ENCODE peak calls at places on chromosomes 5 and 9, in four cellular contexts. One of them, this sample, is unnamed.

GRCh38 chr9:115254217-115254616 is 136.3 kb upstream of the TNC start:
- DNase-seq in suprapubic skin: no peak
- DNase-seq in ovary: no peak
- DNase-seq in testis: no peak
- DNase-seq in this sample: no peak

GRCh38 chr5:168165977-168166376 is 125.5 kb upstream of the WWC1 start:
- DNase-seq in testis: no peak
- DNase-seq in suprapubic skin: no peak
- DNase-seq in ovary: no peak
- DNase-seq in this sample: no peak

GRCh38 chr5:143557061-143557818 is 153.8 kb upstream of the NR3C1 start:
- DNase-seq in testis: no peak
- DNase-seq in ovary: no peak
- DNase-seq in suprapubic skin: no peak
- DNase-seq in this sample: no peak

GRCh38 chr9:124795881-124796415 is 19.0 kb downstream of the OLFML2A start:
- DNase-seq in ovary: no peak
- DNase-seq in suprapubic skin: no peak
- DNase-seq in testis: no peak
- DNase-seq in this sample: no peak

GRCh38 chr5:2156358-2157059 is 273.8 kb upstream of the IRX4 start:
- DNase-seq in ovary: no peak
- DNase-seq in testis: no peak
- DNase-seq in suprapubic skin: no peak
- DNase-seq in this sample: no peak

GRCh38 chr5:63053019-63053638 is 474.5 kb downstream of the LRRC70 start:
- DNase-seq in ovary: peak
- DNase-seq in testis: peak
- DNase-seq in suprapubic skin: no peak
- DNase-seq in this sample: peak

GRCh38 chr9:72119853-72120252 is 29.4 kb upstream of the GDA start:
- DNase-seq in testis: no peak
- DNase-seq in suprapubic skin: no peak
- DNase-seq in ovary: no peak
- DNase-seq in this sample: no peak

GRCh38 chr9:137583957-137584356 is 5.2 kb upstream of the DPH7 start:
- DNase-seq in testis: no peak
- DNase-seq in ovary: no peak
- DNase-seq in suprapubic skin: no peak
- DNase-seq in this sample: no peak

GRCh38 chr5:11797132-11797531 is 107.1 kb downstream of the CTNND2 start:
- DNase-seq in suprapubic skin: no peak
- DNase-seq in testis: no peak
- DNase-seq in ovary: no peak
- DNase-seq in this sample: no peak

GRCh38 chr5:39100851-39101396 is 26.7 kb upstream of the RICTOR start:
- DNase-seq in ovary: no peak
- DNase-seq in testis: no peak
- DNase-seq in suprapubic skin: no peak
- DNase-seq in this sample: no peak

GRCh38 chr5:9546973-9547947 is 1.4 kb upstream of the SEMA5A start:
- DNase-seq in suprapubic skin: no peak
- DNase-seq in testis: no peak
- DNase-seq in ovary: peak
- DNase-seq in this sample: peak

GRCh38 chr9:92097997-92098482 is 17.2 kb downstream of the SPTLC1 start:
- DNase-seq in suprapubic skin: peak
- DNase-seq in testis: peak
- DNase-seq in ovary: peak
- DNase-seq in this sample: peak

GRCh38 chr9:76365028-76365427 is 29.2 kb downstream of the RFK start:
- DNase-seq in ovary: no peak
- DNase-seq in testis: no peak
- DNase-seq in suprapubic skin: no peak
- DNase-seq in this sample: no peak

GRCh38 chr9:135794361-135794885 is 92.4 kb downstream of the KCNT1 start:
- DNase-seq in suprapubic skin: no peak
- DNase-seq in ovary: no peak
- DNase-seq in testis: no peak
- DNase-seq in this sample: no peak

GRCh38 chr9:103243553-103243952 is 248.4 kb downstream of the CYLC2 start:
- DNase-seq in suprapubic skin: no peak
- DNase-seq in testis: no peak
- DNase-seq in ovary: no peak
- DNase-seq in this sample: no peak

GRCh38 chr5:178387856-178388190 is 155.2 kb upstream of the PHYKPL start:
- DNase-seq in suprapubic skin: peak
- DNase-seq in ovary: no peak
- DNase-seq in testis: no peak
- DNase-seq in this sample: no peak

GRCh38 chr5:176296-176823 is 14.9 kb upstream of the LRRC14B start:
- DNase-seq in suprapubic skin: no peak
- DNase-seq in ovary: no peak
- DNase-seq in testis: no peak
- DNase-seq in this sample: no peak

GRCh38 chr9:87751423-87751822 is 25.5 kb downstream of the CTSL start:
- DNase-seq in ovary: no peak
- DNase-seq in testis: no peak
- DNase-seq in suprapubic skin: no peak
- DNase-seq in this sample: no peak

GRCh38 chr5:121735618-121736017 is 116.1 kb upstream of the FTMT start:
- DNase-seq in ovary: no peak
- DNase-seq in testis: no peak
- DNase-seq in suprapubic skin: no peak
- DNase-seq in this sample: no peak

GRCh38 chr9:133737774-133738038 is 446 bp downstream of the SARDH start:
- DNase-seq in ovary: no peak
- DNase-seq in suprapubic skin: no peak
- DNase-seq in testis: no peak
- DNase-seq in this sample: no peak

GRCh38 chr5:130808691-130809090 is 356.4 kb downstream of the HINT1 start:
- DNase-seq in suprapubic skin: no peak
- DNase-seq in ovary: no peak
- DNase-seq in testis: no peak
- DNase-seq in this sample: no peak

GRCh38 chr5:137176609-137177008 is 322.5 kb downstream of the SPOCK1 start:
- DNase-seq in suprapubic skin: no peak
- DNase-seq in testis: no peak
- DNase-seq in ovary: no peak
- DNase-seq in this sample: no peak

GRCh38 chr9:137095664-137096517 is 9.1 kb downstream of the MAN1B1 start:
- DNase-seq in suprapubic skin: no peak
- DNase-seq in ovary: no peak
- DNase-seq in testis: no peak
- DNase-seq in this sample: no peak

GRCh38 chr9:87157366-87158031 is 210.2 kb upstream of the GAS1 start:
- DNase-seq in testis: no peak
- DNase-seq in ovary: no peak
- DNase-seq in suprapubic skin: no peak
- DNase-seq in this sample: no peak

GRCh38 chr5:2017540-2018389 is 135.0 kb upstream of the IRX4 start:
- DNase-seq in testis: peak
- DNase-seq in ovary: no peak
- DNase-seq in suprapubic skin: no peak
- DNase-seq in this sample: peak

GRCh38 chr5:142063878-142064331 is 44.7 kb upstream of the NDFIP1 start:
- DNase-seq in testis: peak
- DNase-seq in ovary: peak
- DNase-seq in suprapubic skin: peak
- DNase-seq in this sample: peak

GRCh38 chr5:116472274-116472673 is 102.3 kb downstream of the SEMA6A start:
- DNase-seq in suprapubic skin: no peak
- DNase-seq in testis: no peak
- DNase-seq in ovary: no peak
- DNase-seq in this sample: no peak

GRCh38 chr5:11468334-11469039 is 435.8 kb downstream of the CTNND2 start:
- DNase-seq in testis: no peak
- DNase-seq in ovary: no peak
- DNase-seq in suprapubic skin: no peak
- DNase-seq in this sample: no peak

GRCh38 chr9:116002181-116002580 is 151.4 kb upstream of the PAPPA start:
- DNase-seq in testis: no peak
- DNase-seq in suprapubic skin: no peak
- DNase-seq in ovary: no peak
- DNase-seq in this sample: no peak

GRCh38 chr5:66324357-66324756 is 180.3 kb downstream of the SREK1 start:
- DNase-seq in ovary: no peak
- DNase-seq in testis: no peak
- DNase-seq in suprapubic skin: no peak
- DNase-seq in this sample: peak

GRCh38 chr5:99032234-99033013 is 103.6 kb upstream of the CHD1 start:
- DNase-seq in ovary: peak
- DNase-seq in suprapubic skin: no peak
- DNase-seq in testis: peak
- DNase-seq in this sample: peak

GRCh38 chr9:131423171-131423581 is 29.3 kb downstream of the PRRC2B start:
- DNase-seq in testis: peak
- DNase-seq in ovary: peak
- DNase-seq in suprapubic skin: no peak
- DNase-seq in this sample: peak

GRCh38 chr5:162603399-162603798 is 535.8 kb downstream of the GABRG2 start:
- DNase-seq in testis: no peak
- DNase-seq in ovary: no peak
- DNase-seq in suprapubic skin: no peak
- DNase-seq in this sample: no peak

DNA sequence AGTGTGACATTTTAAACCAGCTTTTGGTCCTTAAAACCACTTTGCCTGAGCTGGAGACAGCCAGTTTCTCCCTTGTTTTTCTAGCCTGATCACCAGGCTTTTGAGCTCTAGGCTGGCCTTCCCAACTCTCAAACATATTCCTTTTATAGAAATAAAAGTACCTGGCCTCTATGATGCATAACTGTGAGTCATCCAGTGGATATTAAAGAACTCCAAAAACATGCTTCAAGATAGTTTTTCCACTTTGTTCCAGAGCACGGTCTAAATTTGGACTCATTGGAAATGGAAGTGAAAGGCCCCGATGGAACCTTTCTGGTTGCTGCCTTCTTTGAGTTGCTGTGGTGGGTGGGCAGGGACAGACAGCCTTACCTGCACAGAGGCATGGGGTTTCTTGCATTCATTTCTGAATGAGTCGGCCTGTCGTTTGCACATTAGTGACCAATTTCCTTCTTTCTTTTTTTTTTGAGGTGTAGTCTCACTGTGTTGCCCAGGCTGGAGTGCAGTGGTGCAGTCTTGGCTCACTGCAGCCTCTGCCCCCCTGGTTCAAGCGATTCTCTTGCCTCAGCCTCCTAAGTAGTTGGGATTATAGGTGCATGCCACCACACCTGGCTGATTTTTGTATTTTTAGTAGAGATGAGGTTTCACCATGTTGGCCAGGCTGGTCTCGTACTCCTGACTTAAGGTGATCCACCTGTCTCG is 43.1 kb downstream of the TRIO start:
- DNase-seq in testis: no peak
- DNase-seq in ovary: no peak
- DNase-seq in suprapubic skin: no peak
- DNase-seq in this sample: no peak
- TF ChIP-seq POLR2A in testis: no peak
- TF ChIP-seq POLR2A in ovary: no peak
- TF ChIP-seq POLR2A in suprapubic skin: no peak
- TF ChIP-seq POLR2A in this sample: no peak

DNA sequence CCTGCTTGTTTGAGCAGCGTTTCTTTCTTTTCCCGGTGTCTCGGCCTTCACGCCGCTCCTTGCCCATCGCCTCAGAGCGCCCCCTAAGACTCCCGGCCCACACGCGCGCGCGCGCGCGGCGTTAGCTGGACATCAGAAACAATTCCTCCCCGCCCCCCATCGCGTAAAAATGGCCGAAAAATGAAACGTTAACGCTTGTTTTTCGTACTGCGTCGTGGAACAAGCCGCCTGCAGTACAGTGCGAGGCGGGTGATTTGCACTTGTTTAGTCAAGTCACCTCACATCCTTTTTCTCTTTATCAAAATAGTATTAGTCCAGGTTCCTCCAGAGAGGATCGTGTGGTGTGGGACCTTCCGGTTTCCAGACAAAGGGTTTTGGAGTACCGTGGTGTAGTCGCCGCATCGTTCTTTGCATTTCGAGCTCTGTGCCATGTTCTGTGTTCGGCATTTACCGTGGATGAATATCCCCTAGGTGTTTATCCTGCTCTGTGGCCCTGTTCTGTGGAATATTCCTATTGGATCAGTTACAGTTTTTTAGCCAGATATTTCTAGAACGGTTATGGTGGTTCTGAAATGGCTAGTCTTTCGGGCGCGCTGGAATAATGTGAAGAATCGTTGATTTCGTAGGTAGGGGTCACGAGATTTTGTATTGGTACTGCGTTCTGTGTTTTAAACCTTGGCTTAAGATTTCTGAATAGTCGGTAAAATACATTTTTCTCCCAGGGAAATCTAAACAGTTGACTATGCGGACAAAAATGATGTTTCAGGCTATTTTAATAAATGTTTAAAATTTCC is 1.0 kb downstream of the MATR3 start:
- DNase-seq in ovary: peak
- DNase-seq in testis: peak
- DNase-seq in suprapubic skin: peak
- DNase-seq in this sample: peak
- TF ChIP-seq POLR2A in ovary: no peak
- TF ChIP-seq POLR2A in testis: no peak
- TF ChIP-seq POLR2A in suprapubic skin: no peak
- TF ChIP-seq POLR2A in this sample: no peak

GRCh38 chr5:149406203-149406978 is 27.3 kb upstream of the IL17B start:
- DNase-seq in testis: peak
- DNase-seq in ovary: peak
- DNase-seq in suprapubic skin: no peak
- DNase-seq in this sample: no peak
- TF ChIP-seq POLR2A in testis: peak
- TF ChIP-seq POLR2A in ovary: peak
- TF ChIP-seq POLR2A in suprapubic skin: peak
- TF ChIP-seq POLR2A in this sample: peak

GRCh38 chr9:37085233-37085632 is 35.1 kb upstream of the ZCCHC7 start:
- DNase-seq in ovary: no peak
- DNase-seq in testis: no peak
- DNase-seq in suprapubic skin: no peak
- DNase-seq in this sample: no peak

GRCh38 chr9:37082214-37082765 is 38.1 kb upstream of the ZCCHC7 start:
- DNase-seq in testis: no peak
- DNase-seq in ovary: no peak
- DNase-seq in suprapubic skin: no peak
- DNase-seq in this sample: no peak

GRCh38 chr9:37083654-37084053 is 36.7 kb upstream of the ZCCHC7 start:
- DNase-seq in suprapubic skin: no peak
- DNase-seq in ovary: no peak
- DNase-seq in testis: no peak
- DNase-seq in this sample: no peak

GRCh38 chr9:37079370-37080164 is 40.8 kb upstream of the ZCCHC7 start:
- DNase-seq in testis: peak
- DNase-seq in suprapubic skin: peak
- DNase-seq in ovary: peak
- DNase-seq in this sample: peak
- TF ChIP-seq POLR2A in testis: no peak
- TF ChIP-seq POLR2A in suprapubic skin: peak
- TF ChIP-seq POLR2A in ovary: peak
- TF ChIP-seq POLR2A in this sample: peak